ENCODE peak calls at places on chromosomes 3 and 15, in five cellular contexts. P is neural progenitor cell, Z is small intestine, K is heart left ventricle, E is brain microvascular endothelial cell. M is an unnamed sample.

GRCh38 chr3:149744630-149745029 is 7.7 kb downstream of the COMMD2 start:
- DNase-seq in P (no peak), E (no peak), K (no peak), Z (no peak), M (no peak)

GRCh38 chr15:65095011-65095746 is 18.6 kb downstream of the KBTBD13 start:
- DNase-seq in Z (peak; percentile 86), K (no peak), E (no peak), P (no peak), M (no peak)

GRCh38 chr3:29331830-29332637 is 51.2 kb downstream of the RBMS3 start:
- DNase-seq in K (no peak), P (no peak), Z (no peak), E (no peak), M (no peak)

GRCh38 chr15:40338041-40338657 is 2.6 kb downstream of the CCDC9B start:
- DNase-seq in P (peak; percentile 88), E (peak; percentile 64), K (peak; percentile 82), Z (peak; percentile 64), M (peak; percentile 89)

GRCh38 chr3:133293397-133294107 is 106.3 kb upstream of the BFSP2 start:
- DNase-seq in P (no peak), Z (no peak), K (no peak), E (no peak), M (no peak)

GRCh38 chr3:191644291-191644690 is 183.3 kb downstream of the PYDC2 start:
- DNase-seq in P (no peak), K (no peak), E (no peak), Z (no peak), M (no peak)

GRCh38 chr15:82108489-82109078 is 62.8 kb upstream of the MEX3B start:
- DNase-seq in K (peak; percentile 48), P (peak; percentile 52), Z (peak; percentile 55), E (peak; percentile 70), M (peak; percentile 67)

GRCh38 chr3:174958671-174959328 is 99.7 kb downstream of the NAALADL2 start:
- DNase-seq in E (no peak), K (no peak), P (no peak), Z (no peak), M (no peak)

GRCh38 chr3:58216496-58217197 is 5.9 kb upstream of the DNASE1L3 start:
- DNase-seq in Z (no peak), K (no peak), E (no peak), P (peak; percentile 66), M (no peak)

GRCh38 chr3:126461450-126462070 is 14.1 kb downstream of the ZXDC start:
- DNase-seq in P (no peak), K (no peak), Z (no peak), E (no peak), M (no peak)

GRCh38 chr15:77870195-77871065 is 207.1 kb downstream of the TBC1D2B start:
- DNase-seq in Z (peak; percentile 72), E (peak; percentile 57), K (peak; percentile 64), P (peak; percentile 77), M (peak; percentile 80)

GRCh38 chr3:97121386-97121785 is 307.0 kb downstream of the EPHA6 start:
- DNase-seq in K (no peak), E (no peak), P (no peak), Z (no peak), M (no peak)

GRCh38 chr15:68821190-68821897 is 649 bp upstream of the ANP32A start:
- DNase-seq in P (no peak), E (no peak), Z (no peak), K (no peak), M (no peak)

GRCh38 chr3:52532838-52533622 is 627 bp downstream of the NT5DC2 start:
- DNase-seq in K (peak; percentile 37), Z (no peak), E (no peak), P (peak; percentile 79), M (no peak)

GRCh38 chr15:64634576-64635485 is 140.6 kb downstream of the RBPMS2 start:
- DNase-seq in P (peak; percentile 78), E (peak; percentile 52), K (no peak), Z (no peak), M (no peak)

GRCh38 chr3:117103645-117104044 is 394.1 kb downstream of the TUSC7 start:
- DNase-seq in P (no peak), Z (peak; percentile 10), K (no peak), E (no peak), M (no peak)

GRCh38 chr3:8210752-8211405 is 290.7 kb upstream of the LMCD1 start:
- DNase-seq in Z (no peak), P (no peak), K (no peak), E (peak; percentile 60), M (no peak)

GRCh38 chr3:77370413-77370812 is 330.5 kb downstream of the ROBO2 start:
- DNase-seq in K (no peak), E (peak; percentile 78), Z (no peak), P (no peak), M (no peak)

GRCh38 chr3:126465928-126466564 is 9.6 kb downstream of the ZXDC start:
- DNase-seq in P (no peak), Z (no peak), K (peak; percentile 26), E (no peak), M (no peak)

GRCh38 chr15:50247819-50248650 is 17.5 kb downstream of the HDC start:
- DNase-seq in E (peak; percentile 16), P (no peak), K (peak; percentile 46), Z (peak; percentile 77), M (no peak)

GRCh38 chr3:37989821-37990480 is 635 bp upstream of the VILL start:
- DNase-seq in E (no peak), P (no peak), K (peak; percentile 16), Z (no peak), M (no peak)

GRCh38 chr3:55701997-55702396 is 214.9 kb upstream of the WNT5A start:
- DNase-seq in P (no peak), E (no peak), Z (no peak), K (no peak), M (no peak)

GRCh38 chr3:7194081-7194835 is 333.3 kb downstream of the GRM7 start:
- DNase-seq in E (no peak), Z (no peak), P (no peak), K (no peak), M (no peak)

GRCh38 chr3:56989434-56990294 is 70.8 kb upstream of the SPATA12 start:
- DNase-seq in K (no peak), Z (peak; percentile 6), P (no peak), E (no peak), M (no peak)

GRCh38 chr3:14634763-14635400 is 16.7 kb upstream of the CCDC174 start:
- DNase-seq in E (no peak), Z (peak; percentile 75), K (no peak), P (no peak), M (no peak)

DNA sequence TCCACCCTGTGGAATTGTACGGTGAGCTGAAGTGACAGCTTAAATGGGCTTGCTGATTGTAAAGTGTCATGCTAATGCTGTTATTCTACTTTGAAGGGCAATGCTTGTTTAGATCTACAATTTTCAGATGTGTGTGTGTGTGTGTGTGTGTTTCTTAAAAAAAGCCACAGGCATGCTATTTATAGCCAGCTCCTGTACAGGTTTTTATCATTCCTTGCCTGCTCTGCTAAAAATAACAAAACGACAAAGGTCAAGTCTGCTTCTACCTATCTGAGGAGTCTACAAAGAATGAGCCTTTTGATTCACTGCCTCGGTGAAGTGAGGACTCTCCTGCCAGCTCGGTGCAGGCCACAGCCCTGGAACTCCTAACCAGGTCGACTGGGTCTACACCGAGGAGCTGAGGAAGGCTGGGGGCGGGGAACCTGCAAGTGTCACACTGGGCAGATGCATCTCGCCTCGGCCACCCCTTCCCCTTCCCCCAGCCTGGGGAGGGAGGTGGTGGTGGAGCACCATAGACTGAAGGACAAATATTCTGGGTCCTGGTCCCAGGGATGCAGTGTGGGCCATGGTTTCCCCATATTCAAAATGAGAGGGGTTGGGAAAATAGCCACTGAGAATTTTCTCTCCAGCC is 11.6 kb upstream of the ATP2B2 start:
- DNase-seq in E (no peak), P (no peak), K (no peak), Z (no peak), M (no peak)
- H3K27me3 ChIP-seq in E (no peaks in the 10 kb centered on the region), P (no peaks in the 10 kb centered on the region), K (no peaks in the 10 kb centered on the region), Z (peaks cover 2% of the 10 kb centered on the region), M (no peaks in the 10 kb centered on the region)

GRCh38 chr3:45870099-45870498 is 16.2 kb upstream of the CCR9 start:
- DNase-seq in E (no peak), P (no peak), Z (peak; percentile 48), K (no peak), M (no peak)

GRCh38 chr3:45873638-45874037 is 12.7 kb upstream of the CCR9 start:
- DNase-seq in E (no peak), K (no peak), Z (peak; percentile 50), P (no peak), M (peak; percentile 11)

GRCh38 chr3:45869638-45870037 is 16.7 kb upstream of the CCR9 start:
- DNase-seq in K (no peak), Z (no peak), P (no peak), E (no peak), M (no peak)

GRCh38 chr3:45872569-45872968 is 13.8 kb upstream of the CCR9 start:
- DNase-seq in K (no peak), E (no peak), P (no peak), Z (no peak), M (no peak)

DNA sequence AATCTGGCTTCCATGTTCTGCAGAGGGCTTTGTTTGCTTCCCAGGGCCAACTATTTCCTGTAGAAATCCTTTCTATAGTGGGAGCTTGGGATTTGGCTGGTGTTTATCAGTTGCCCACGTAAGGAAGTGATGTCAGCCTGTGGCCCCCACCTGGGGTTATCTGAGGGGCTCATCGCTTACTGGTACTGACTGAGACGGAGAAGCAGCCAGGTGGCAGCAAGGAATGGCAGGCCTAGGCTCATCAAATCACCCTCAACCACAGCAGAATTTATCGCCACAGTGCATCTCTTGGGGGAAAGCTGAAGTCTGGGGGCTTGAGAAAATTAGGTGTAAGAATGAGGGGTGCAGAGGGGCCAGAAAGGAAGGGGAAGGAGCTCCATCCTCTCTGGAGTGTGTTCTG is 14.5 kb upstream of the CCR9 start:
- DNase-seq in Z (no peak), E (no peak), K (no peak), P (no peak), M (no peak)
- H3K27ac ChIP-seq in Z (no peak overlapping the region), E (no peak overlapping the region), K (no peak overlapping the region), P (no peak overlapping the region), M (no peak overlapping the region)

GRCh38 chr15:99098991-99099390 is 5.9 kb upstream of the SYNM start:
- DNase-seq in P (no peak), K (no peak), Z (no peak), E (no peak), M (no peak)
- H3K27me3 ChIP-seq in P (peaks cover 79% of the 10 kb centered on the region), K (no peaks in the 10 kb centered on the region), Z (peaks cover 3% of the 10 kb centered on the region), E (no peaks in the 10 kb centered on the region), M (peaks cover 7% of the 10 kb centered on the region)

DNA sequence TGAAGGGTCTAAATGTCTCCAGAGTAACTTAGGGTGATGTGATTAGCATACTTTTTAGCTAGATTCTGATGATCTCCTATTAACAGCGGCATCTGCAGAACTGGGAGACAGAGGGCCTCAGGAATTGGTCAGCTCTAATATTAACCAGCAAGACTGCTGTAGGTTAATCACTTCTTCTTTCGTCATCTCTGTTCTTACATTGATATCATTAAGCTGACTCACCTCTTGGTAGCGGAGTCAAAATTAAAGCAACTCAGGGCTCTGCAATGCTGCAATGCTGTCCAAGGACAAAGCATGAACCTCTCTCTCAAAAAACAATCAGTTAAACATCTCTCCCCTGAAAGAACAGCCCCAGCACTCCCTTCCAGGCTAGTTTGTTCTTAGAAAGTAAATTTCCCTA is 57.5 kb upstream of the TRA2B start:
- DNase-seq in E (peak; percentile 68), P (no peak), K (no peak), Z (no peak), M (no peak)
- H3K27ac ChIP-seq in E (no peak overlapping the region), P (no peak overlapping the region), K (no peak overlapping the region), Z (no peak overlapping the region), M (no peak overlapping the region)